ENCODE peak calls at places on chromosomes 13 and 19, in eight cellular contexts. D is GM12864, Z is heart left ventricle, L is WERI-Rb-1, F is GM19239, G is NCI-H1694, W is RWPE2, V is AG10803. A is an unnamed sample.

GRCh38 chr19:11766597-11767591 is at the start of gene ZNF441:
- DNase-seq in D (peak; percentile 87), Z (peak; percentile 97), L (peak; percentile 98), F (peak; percentile 72), G (no peak), W (peak; percentile 93), V (peak; percentile 93), A (peak; percentile 97)

GRCh38 chr13:66927562-66927961 is 302.6 kb downstream of the PCDH9 start:
- DNase-seq in D (no peak), Z (no peak), L (no peak), F (no peak), G (no peak), W (no peak), V (no peak), A (no peak)

GRCh38 chr19:19597809-19598306 is 20.6 kb downstream of the PBX4 start:
- DNase-seq in D (peak; percentile 90), Z (no peak), L (no peak), F (no peak), G (no peak), W (no peak), V (no peak), A (no peak)

GRCh38 chr13:100694722-100695644 is 20.4 kb upstream of the TMTC4 start:
- DNase-seq in D (no peak), Z (no peak), L (peak; percentile 79), F (no peak), G (no peak), W (no peak), V (peak; percentile 46), A (peak; percentile 72)

GRCh38 chr13:113746143-113746525 is 12.9 kb upstream of the TMEM255B start:
- DNase-seq in D (no peak), Z (no peak), L (peak; percentile 47), F (no peak), G (no peak), W (no peak), V (no peak), A (no peak)

GRCh38 chr13:23506821-23507210 is 63.4 kb upstream of the TNFRSF19 start:
- DNase-seq in D (no peak), Z (peak; percentile 27), L (no peak), F (no peak), G (no peak), W (no peak), V (peak; percentile 84), A (no peak)

GRCh38 chr13:37914781-37915391 is 45.3 kb upstream of the TRPC4 start:
- DNase-seq in D (no peak), Z (no peak), L (no peak), F (no peak), G (no peak), W (no peak), V (no peak), A (no peak)

GRCh38 chr13:59801107-59801880 is 362.4 kb downstream of the DIAPH3 start:
- DNase-seq in D (no peak), Z (no peak), L (no peak), F (no peak), G (no peak), W (no peak), V (no peak), A (no peak)

GRCh38 chr19:49338023-49338677 is 2.9 kb downstream of the CD37 start:
- DNase-seq in D (no peak), Z (peak; percentile 19), L (no peak), F (no peak), G (no peak), W (no peak), V (no peak), A (peak; percentile 67)